ENCODE peak calls at places on chromosomes 4 and X, in ten cellular contexts. K, H, L, M, A, C, N, G, E and T are unnamed samples.
A peak's percentile ranks its signal among the peaks of the same experiment; 100 is the strongest.

GRCh38 chr4:17447675-17448298 is 64.1 kb downstream of the QDPR start:
- DNase-seq in K (peak; percentile 83), H (peak; percentile 74), L (peak; percentile 84), M (peak; percentile 5), A (peak; percentile 58), C (peak; percentile 37), N (no peak), G (peak; percentile 36), E (peak; percentile 51), T (no peak)

GRCh38 chr4:75672461-75673026 is 667 bp downstream of the G3BP2 start:
- DNase-seq in K (peak; percentile 53), H (peak; percentile 85), L (peak; percentile 55), M (peak; percentile 67), A (peak; percentile 70), C (peak; percentile 8), N (peak; percentile 72), G (peak; percentile 77), E (peak; percentile 44), T (peak; percentile 56)

GRCh38 chrX:5595570-5595969 is 633.1 kb downstream of the NLGN4X start:
- DNase-seq in K (no peak), H (no peak), L (no peak), M (no peak), A (no peak), C (no peak), N (no peak), G (no peak), E (no peak), T (no peak)

GRCh38 chr4:176945314-176945713 is 152.6 kb upstream of the VEGFC start:
- DNase-seq in K (peak; percentile 59), H (no peak), L (no peak), M (no peak), A (no peak), C (no peak), N (no peak), G (no peak), E (no peak), T (no peak)

GRCh38 chr4:169315530-169316306 is 45.0 kb upstream of the SH3RF1 start:
- DNase-seq in K (peak; percentile 70), H (no peak), L (peak; percentile 8), M (no peak), A (peak; percentile 10), C (no peak), N (no peak), G (no peak), E (no peak), T (no peak)

GRCh38 chr4:54872246-54872645 is 214.5 kb downstream of the KIT start:
- DNase-seq in K (no peak), H (no peak), L (peak; percentile 3), M (no peak), A (no peak), C (no peak), N (no peak), G (no peak), E (no peak), T (no peak)

GRCh38 chr4:8891255-8891645 is 19.6 kb upstream of the HMX1 start:
- DNase-seq in K (no peak), H (no peak), L (no peak), M (no peak), A (no peak), C (no peak), N (no peak), G (no peak), E (no peak), T (no peak)

GRCh38 chrX:33434256-33435092 is 223.1 kb upstream of the DMD start:
- DNase-seq in K (peak; percentile 60), H (peak; percentile 45), L (peak; percentile 71), M (no peak), A (peak; percentile 57), C (no peak), N (peak; percentile 51), G (peak; percentile 0), E (no peak), T (no peak)

GRCh38 chr4:152534541-152535231 is 1.2 kb downstream of the FBXW7 start:
- DNase-seq in K (peak; percentile 14), H (peak; percentile 57), L (peak; percentile 25), M (peak; percentile 12), A (peak; percentile 28), C (no peak), N (no peak), G (peak; percentile 56), E (no peak), T (peak; percentile 56)

GRCh38 chrX:47030339-47030738 is 47.9 kb upstream of the RGN start:
- DNase-seq in K (peak; percentile 80), H (peak; percentile 59), L (peak; percentile 77), M (no peak), A (no peak), C (peak; percentile 2), N (no peak), G (no peak), E (peak; percentile 5), T (no peak)

GRCh38 chr4:107197121-107197520 is 161.0 kb upstream of the DKK2 start:
- DNase-seq in K (no peak), H (no peak), L (no peak), M (no peak), A (no peak), C (no peak), N (no peak), G (no peak), E (no peak), T (no peak)

GRCh38 chrX:136909119-136909705 is 28.7 kb upstream of the RBMX start:
- DNase-seq in K (peak; percentile 58), H (peak; percentile 78), L (peak; percentile 82), M (peak; percentile 44), A (peak; percentile 86), C (peak; percentile 12), N (peak; percentile 69), G (peak; percentile 71), E (peak; percentile 8), T (peak; percentile 58)
- TF ChIP-seq CTCF in K (no peak), H (no peak), L (no peak), M (no peak), A (no peak), C (no peak), N (no peak), G (no peak), E (no peak), T (no peak)

DNA sequence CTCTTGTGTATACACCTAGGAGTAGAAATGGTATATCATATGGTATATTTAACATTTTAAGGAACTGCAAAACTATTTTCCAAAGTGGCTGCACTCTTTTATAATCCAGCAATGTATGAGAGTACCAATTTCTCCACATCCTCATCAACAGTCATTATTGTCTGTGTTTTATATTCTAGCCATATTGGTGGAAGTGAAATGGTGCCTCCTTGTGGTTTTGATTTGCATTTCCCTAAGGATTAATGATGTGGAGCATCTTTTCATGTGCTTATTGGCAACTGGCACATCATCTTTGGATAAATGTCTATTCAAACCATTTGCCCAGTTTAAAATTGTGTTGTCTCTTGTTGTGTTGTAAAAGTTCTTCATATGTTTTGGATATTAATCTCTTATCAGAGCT is 9.6 kb downstream of the BMP15 start:
- DNase-seq in K (peak; percentile 14), H (no peak), L (peak; percentile 42), M (no peak), A (no peak), C (no peak), N (no peak), G (no peak), E (no peak), T (no peak)
- TF ChIP-seq CTCF in K (peak; percentile 28), H (no peak), L (peak; percentile 53), M (no peak), A (peak; percentile 18), C (no peak), N (no peak), G (no peak), E (no peak), T (no peak)

GRCh38 chr4:73019462-73020047 is 50.0 kb downstream of the COX18 start:
- DNase-seq in K (peak; percentile 63), H (peak; percentile 44), L (peak; percentile 66), M (no peak), A (peak; percentile 13), C (no peak), N (no peak), G (no peak), E (no peak), T (no peak)
- TF ChIP-seq CTCF in K (peak; percentile 57), H (peak; percentile 60), L (peak; percentile 62), M (peak; percentile 75), A (peak; percentile 71), C (peak; percentile 67), N (peak; percentile 58), G (peak; percentile 80), E (peak; percentile 54), T (peak; percentile 75)

GRCh38 chr4:28001698-28002097 is 1141.1 kb downstream of the STIM2 start:
- DNase-seq in K (no peak), H (no peak), L (no peak), M (no peak), A (no peak), C (no peak), N (no peak), G (no peak), E (no peak), T (no peak)
- TF ChIP-seq CTCF in K (no peak), H (no peak), L (no peak), M (no peak), A (no peak), C (no peak), N (no peak), G (no peak), E (no peak), T (no peak)

GRCh38 chr4:117560329-117560728 is 474.0 kb upstream of the NDST3 start:
- DNase-seq in K (peak; percentile 53), H (peak; percentile 6), L (peak; percentile 45), M (no peak), A (no peak), C (no peak), N (no peak), G (no peak), E (no peak), T (no peak)
- TF ChIP-seq CTCF in K (no peak), H (no peak), L (peak; percentile 18), M (no peak), A (no peak), C (no peak), N (no peak), G (no peak), E (no peak), T (no peak)

DNA sequence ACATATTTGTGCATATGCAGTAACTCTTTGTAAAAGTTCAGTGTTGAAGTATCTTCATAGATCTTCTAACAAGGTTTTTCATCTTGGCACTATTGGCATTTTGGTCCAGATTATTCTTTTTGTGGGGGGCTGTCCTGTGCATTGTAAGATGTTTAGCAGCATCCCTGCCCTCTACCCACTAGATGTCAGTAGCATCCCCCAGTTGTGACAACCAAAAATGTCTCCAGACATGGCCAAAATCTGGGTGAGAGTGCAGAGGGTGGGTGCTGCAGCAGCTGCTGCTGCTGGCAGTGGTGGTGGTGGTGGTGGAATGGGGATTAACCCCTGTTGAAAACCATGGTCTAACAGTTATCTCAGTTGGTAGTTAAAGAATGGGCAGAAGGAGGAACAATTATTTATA is 370.0 kb downstream of the GPAT3 start:
- DNase-seq in K (no peak), H (peak; percentile 46), L (no peak), M (no peak), A (no peak), C (no peak), N (no peak), G (no peak), E (no peak), T (no peak)
- TF ChIP-seq CTCF in K (no peak), H (peak; percentile 54), L (no peak), M (no peak), A (no peak), C (peak; percentile 22), N (no peak), G (no peak), E (peak; percentile 50), T (no peak)